ENCODE peak calls at places on chromosomes 7 and 10, in eight cellular contexts. N, D, M, K, H, X, O and S are unnamed samples.

GRCh38 chr7:81447351-81447952 is 322.4 kb downstream of the HGF start:
- DNase-seq in M (peak), N (peak), D (no peak), H (no peak), K (no peak), O (no peak), X (peak), S (peak)

GRCh38 chr10:101835406-101835805 is 8.2 kb downstream of the KCNIP2 start:
- DNase-seq in X (no peak), O (no peak), D (peak), H (no peak), K (no peak), N (no peak), M (no peak), S (no peak)

GRCh38 chr7:29193316-29194205 is 1.0 kb upstream of the CHN2 start:
- DNase-seq in O (no peak), K (no peak), D (peak), H (peak), N (no peak), M (no peak), X (no peak), S (no peak)

GRCh38 chr10:28668363-28669226 is 8.7 kb upstream of the BAMBI start:
- DNase-seq in M (peak), X (no peak), N (peak), K (no peak), H (peak), D (peak), O (no peak), S (no peak)

GRCh38 chr10:3538850-3539531 is 246.0 kb downstream of the KLF6 start:
- DNase-seq in K (peak), H (no peak), O (no peak), X (peak), D (peak), M (peak), N (peak), S (no peak)

GRCh38 chr7:119572132-119572531 is 700.8 kb upstream of the KCND2 start:
- DNase-seq in O (peak), M (no peak), D (no peak), X (no peak), N (no peak), H (peak), K (no peak), S (no peak)

GRCh38 chr7:135209225-135209834 is 2.0 kb downstream of the WDR91 start:
- DNase-seq in H (no peak), O (no peak), D (no peak), X (no peak), K (no peak), M (no peak), N (no peak), S (no peak)

GRCh38 chr10:3415038-3415736 is 242.6 kb upstream of the PITRM1 start:
- DNase-seq in D (no peak), X (no peak), N (no peak), O (no peak), K (no peak), H (no peak), M (no peak), S (no peak)

GRCh38 chr7:142375710-142376313 is 118.0 kb upstream of the PRSS58 start:
- DNase-seq in X (peak), D (no peak), N (no peak), H (peak), K (no peak), O (no peak), M (no peak), S (no peak)

GRCh38 chr10:1050555-1050954 is 1.6 kb upstream of the IDI1 start:
- DNase-seq in D (peak), N (no peak), K (no peak), O (no peak), H (peak), M (peak), X (no peak), S (no peak)

GRCh38 chr7:150856303-150857275 is 4.3 kb downstream of the AOC1 start:
- DNase-seq in X (no peak), D (no peak), N (no peak), O (no peak), K (no peak), M (no peak), H (peak), S (no peak)

GRCh38 chr7:52271663-52272062 is 763.8 kb upstream of the POM121L12 start:
- DNase-seq in M (no peak), K (no peak), O (no peak), D (no peak), H (no peak), N (no peak), X (no peak), S (no peak)

GRCh38 chr10:114646426-114646825 is 11.6 kb downstream of the ABLIM1 start:
- DNase-seq in K (no peak), X (no peak), M (no peak), N (no peak), D (no peak), O (no peak), H (no peak), S (no peak)

GRCh38 chr7:135035252-135035651 is 48.9 kb downstream of the AGBL3 start:
- DNase-seq in M (no peak), H (no peak), D (no peak), X (no peak), N (no peak), O (no peak), K (no peak), S (no peak)

GRCh38 chr10:33352154-33352553 is 17.7 kb upstream of the NRP1 start:
- DNase-seq in M (no peak), D (no peak), H (no peak), O (no peak), K (no peak), N (peak), X (peak), S (no peak)

GRCh38 chr7:123864966-123865365 is 20.0 kb downstream of the HYAL4 start:
- DNase-seq in O (no peak), X (no peak), K (no peak), H (no peak), N (peak), D (no peak), M (no peak), S (no peak)

GRCh38 chr7:44884553-44885393 is 557 bp downstream of the PURB start:
- DNase-seq in M (peak), N (peak), X (peak), H (peak), D (peak), K (peak), O (peak), S (no peak)

GRCh38 chr7:132122901-132123300 is 453.4 kb downstream of the PLXNA4 start:
- DNase-seq in K (no peak), M (no peak), H (no peak), O (no peak), X (no peak), D (no peak), N (no peak), S (no peak)

GRCh38 chr10:119090968-119091367 is 10.4 kb upstream of the EIF3A start:
- DNase-seq in O (no peak), D (no peak), X (peak), H (no peak), N (peak), M (peak), K (no peak), S (no peak)

GRCh38 chr7:29866490-29866930 is 60.2 kb downstream of the WIPF3 start:
- DNase-seq in H (no peak), O (peak), M (no peak), K (peak), N (peak), D (peak), X (peak), S (no peak)

DNA sequence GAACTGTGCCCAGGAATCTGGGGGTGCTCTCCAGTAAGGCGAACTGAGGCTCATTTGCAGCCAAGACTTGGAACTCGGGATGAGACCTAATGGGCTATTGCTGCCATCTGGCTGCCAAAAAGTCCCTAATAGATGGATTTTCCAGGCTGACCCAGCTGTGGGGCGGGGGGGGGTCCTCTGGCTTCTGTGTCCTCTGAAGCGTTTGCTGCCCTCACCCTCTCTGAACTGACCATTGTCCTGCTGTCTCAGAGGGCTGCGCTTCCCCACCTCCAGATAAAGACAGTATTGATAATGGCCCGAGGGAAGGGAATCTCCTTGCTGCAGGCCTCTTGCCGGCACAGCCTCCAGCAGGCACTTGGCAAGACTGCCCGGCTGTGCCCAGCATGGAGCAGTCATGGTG is 46.6 kb downstream of the CLEC2L start:
- DNase-seq in M (no peak), D (no peak), H (no peak), O (peak), K (no peak), N (no peak), X (no peak), S (no peak)
- H3K27ac ChIP-seq in M (no peak), D (no peak), H (no peak), O (peak), K (no peak), N (no peak), X (no peak), S (no peak)

GRCh38 chr7:106305732-106306131 is 20.9 kb upstream of the NAMPT start:
- DNase-seq in H (no peak), D (no peak), X (no peak), O (no peak), K (no peak), M (no peak), N (no peak), S (no peak)
- H3K27ac ChIP-seq in H (no peak), D (no peak), X (no peak), O (no peak), K (no peak), M (no peak), N (no peak), S (no peak)

DNA sequence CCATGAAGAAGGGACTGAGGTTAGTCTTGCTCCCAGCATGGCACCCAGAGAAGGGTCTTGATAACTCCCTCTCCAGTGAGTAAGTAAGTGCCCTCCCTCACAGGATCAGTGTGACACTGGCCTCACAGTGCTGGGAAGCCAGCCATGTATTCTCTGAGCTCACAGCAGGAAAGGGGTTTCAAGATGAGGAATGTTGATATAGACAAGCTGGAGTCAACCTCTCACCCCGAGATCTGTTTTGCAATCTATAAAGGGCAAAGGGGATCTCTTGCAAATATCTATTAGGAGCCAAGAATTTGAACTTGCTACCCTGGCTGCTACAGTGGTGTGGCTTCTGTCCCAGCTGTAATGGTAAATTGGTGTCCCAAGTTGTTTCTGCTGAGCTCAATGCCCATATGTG is 70.2 kb upstream of the ADAM12 start:
- DNase-seq in X (peak), O (no peak), M (peak), D (no peak), K (no peak), H (no peak), N (peak), S (no peak)
- H3K27ac ChIP-seq in X (no peak), O (no peak), M (peak), D (no peak), K (no peak), H (no peak), N (peak), S (no peak)

DNA sequence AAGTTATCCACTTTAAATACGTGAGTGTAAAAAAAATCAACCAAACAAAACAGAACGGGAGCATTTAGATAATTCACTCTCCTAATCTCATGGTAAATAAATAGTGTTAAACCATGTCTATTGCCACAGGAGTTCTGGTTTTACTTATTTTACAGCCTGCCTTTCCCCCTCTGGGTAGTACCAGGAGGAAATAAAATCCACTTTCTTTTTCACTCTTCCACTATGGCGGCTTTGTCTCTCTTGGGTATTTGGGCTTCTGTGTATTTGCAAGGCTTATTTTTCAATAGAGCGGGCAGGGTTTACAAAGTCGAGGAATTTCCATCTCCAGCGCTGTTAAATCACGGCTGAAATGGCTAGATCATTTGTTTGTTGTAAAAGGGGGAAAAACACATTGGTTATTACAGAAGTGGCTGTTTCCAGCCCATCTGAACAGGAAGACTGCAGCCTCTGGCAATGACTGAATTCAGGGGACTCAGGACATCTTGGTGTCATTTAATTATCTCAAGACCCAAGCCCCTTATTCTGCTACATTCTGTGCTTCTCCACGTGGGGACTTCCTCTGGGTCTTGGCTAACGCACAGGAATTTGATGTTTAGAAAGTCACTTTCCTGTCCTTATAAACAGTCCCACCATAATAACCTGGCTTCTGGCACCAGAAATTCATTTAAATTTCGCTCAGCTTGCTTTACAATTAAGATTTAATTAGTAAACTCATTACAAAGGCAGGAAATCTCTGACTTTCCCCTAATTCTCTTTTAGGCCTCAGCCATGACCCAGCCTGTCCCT is 323.9 kb downstream of the GATA3 start:
- DNase-seq in N (no peak), H (no peak), K (no peak), D (no peak), O (no peak), X (no peak), M (no peak), S (no peak)
- H3K27ac ChIP-seq in N (no peak), H (no peak), K (no peak), D (no peak), O (no peak), X (no peak), M (no peak), S (no peak)

GRCh38 chr10:44981172-44982113 is 2.8 kb upstream of the DEPP1 start:
- DNase-seq in M (peak), O (no peak), N (peak), X (peak), K (no peak), H (no peak), D (peak), S (no peak)

GRCh38 chr10:44982496-44982895 is 3.9 kb upstream of the DEPP1 start:
- DNase-seq in M (no peak), D (no peak), X (no peak), O (no peak), N (no peak), K (no peak), H (no peak), S (no peak)

GRCh38 chr10:44980309-44981171 is 1.9 kb upstream of the DEPP1 start:
- DNase-seq in X (no peak), D (peak), N (no peak), H (no peak), K (no peak), M (no peak), O (no peak), S (no peak)

GRCh38 chr10:44983066-44983894 is 4.7 kb upstream of the DEPP1 start:
- DNase-seq in H (no peak), N (no peak), O (no peak), X (no peak), M (no peak), D (no peak), K (no peak), S (no peak)

DNA sequence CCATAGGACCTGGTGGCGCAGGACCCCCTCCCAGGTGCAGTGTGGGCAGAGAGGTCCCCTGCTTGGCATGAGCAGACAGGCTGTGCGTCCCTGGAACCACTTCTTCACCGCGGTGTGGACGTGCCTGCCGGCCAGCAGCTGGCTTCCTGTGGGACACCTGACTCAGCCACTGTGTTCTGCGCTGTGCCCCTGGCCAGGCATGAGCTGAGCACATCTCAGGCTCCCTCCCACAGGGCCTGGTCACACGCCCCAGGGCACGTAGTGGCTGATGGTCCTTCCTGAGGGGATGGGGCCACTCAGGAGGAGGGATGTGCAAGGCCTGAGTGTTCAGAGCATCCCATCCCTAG is 3.5 kb upstream of the DEPP1 start:
- DNase-seq in K (no peak), H (no peak), D (peak), M (no peak), O (no peak), N (peak), X (no peak), S (no peak)
- H3K27ac ChIP-seq in K (peak), H (no peak), D (peak), M (peak), O (peak), N (peak), X (peak), S (no peak)

GRCh38 chr7:117489435-117489834 is 9.6 kb downstream of the CFTR start:
- DNase-seq in K (no peak), M (no peak), D (no peak), X (no peak), N (no peak), O (no peak), H (no peak), S (no peak)
- H3K27ac ChIP-seq in K (no peak), M (peak), D (no peak), X (no peak), N (no peak), O (no peak), H (no peak), S (no peak)

DNA sequence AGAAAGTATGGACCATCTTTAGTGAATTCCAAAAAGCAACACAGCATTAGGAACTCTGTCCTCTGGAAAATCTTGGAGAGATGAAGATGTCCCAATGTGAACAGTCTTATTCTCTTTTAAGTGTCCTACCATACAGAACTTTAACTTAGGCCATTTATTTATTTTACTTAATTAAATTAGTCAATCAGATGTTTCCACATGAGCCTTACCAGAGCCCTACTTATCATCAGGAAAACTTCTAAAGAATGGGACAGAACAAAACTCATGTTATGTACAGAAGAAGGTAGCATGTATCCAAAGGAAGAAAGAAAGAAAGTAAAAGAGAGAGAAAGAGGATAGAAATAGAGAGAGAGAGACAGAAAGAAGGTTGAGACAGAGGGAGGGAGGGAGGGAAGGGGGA is 276.4 kb downstream of the ETV1 start:
- DNase-seq in H (no peak), X (no peak), M (no peak), D (no peak), N (no peak), O (no peak), K (no peak), S (no peak)
- H3K27ac ChIP-seq in H (no peak), X (no peak), M (no peak), D (no peak), N (no peak), O (no peak), K (no peak), S (no peak)